ENCODE peak calls at places on chromosomes 13 and 19, in four cellular contexts. V is spleen, W is colonic mucosa, U is pancreas. H is an unnamed sample.

GRCh38 chr19:13985771-13986347 is 20.3 kb downstream of the RFX1 start:
- DNase-seq in W (no peak), V (no peak), U (no peak), H (no peak)

GRCh38 chr19:14821958-14822357 is 13.0 kb downstream of the OR7A5 start:
- DNase-seq in W (no peak), V (no peak), U (no peak), H (no peak)

GRCh38 chr19:16249826-16250434 is 52.2 kb downstream of the AP1M1 start:
- DNase-seq in W (no peak), V (no peak), U (no peak), H (no peak)

GRCh38 chr19:17860993-17861360 is 1.3 kb downstream of the RPL18A start:
- DNase-seq in V (no peak), U (no peak), W (no peak), H (no peak)

GRCh38 chr19:36113895-36114762 is 546 bp downstream of the POLR2I start:
- DNase-seq in U (no peak), W (no peak), V (peak), H (peak)

GRCh38 chr13:112455476-112456059 is 79.4 kb downstream of the SPACA7 start:
- DNase-seq in U (no peak), W (no peak), V (no peak), H (no peak)

GRCh38 chr19:29122185-29122584 is 90.8 kb downstream of the UQCRFS1 start:
- DNase-seq in U (no peak), V (no peak), W (no peak), H (no peak)

GRCh38 chr19:31351212-31352193 is 2.3 kb upstream of the TSHZ3 start:
- DNase-seq in U (peak), V (peak), W (no peak), H (peak)

GRCh38 chr19:55442372-55443044 is 592 bp downstream of the SHISA7 start:
- DNase-seq in V (no peak), W (no peak), U (no peak), H (no peak)

GRCh38 chr19:50652722-50653121 is 3.5 kb downstream of the C19orf81 start:
- DNase-seq in U (no peak), W (no peak), V (no peak), H (no peak)

GRCh38 chr19:3157096-3157845 is 21.3 kb upstream of the S1PR4 start:
- DNase-seq in V (no peak), W (no peak), U (no peak), H (no peak)

GRCh38 chr13:75760182-75760981 is 124.3 kb downstream of the LMO7 start:
- DNase-seq in V (no peak), W (peak), U (peak), H (peak)

GRCh38 chr19:47445937-47446402 is 25.7 kb downstream of the SLC8A2 start:
- DNase-seq in V (peak), W (peak), U (peak), H (peak)

GRCh38 chr13:105806335-105806920 is 729.0 kb downstream of the EFNB2 start:
- DNase-seq in W (no peak), U (no peak), V (no peak), H (no peak)

GRCh38 chr19:4513248-4513647 is 5.0 kb downstream of the PLIN4 start:
- DNase-seq in U (no peak), W (no peak), V (no peak), H (peak)

GRCh38 chr19:50893047-50893737 is 18.0 kb downstream of the KLK4 start:
- DNase-seq in U (no peak), V (no peak), W (no peak), H (no peak)

GRCh38 chr13:41985788-41986508 is 25.0 kb upstream of the VWA8 start:
- DNase-seq in W (no peak), U (no peak), V (no peak), H (no peak)

GRCh38 chr19:31231181-31231580 is 118.1 kb downstream of the TSHZ3 start:
- DNase-seq in V (no peak), U (no peak), W (no peak), H (no peak)

GRCh38 chr19:6699935-6700334 is 20.5 kb downstream of the C3 start:
- DNase-seq in U (no peak), V (no peak), W (no peak), H (no peak)
- H3K4me3 ChIP-seq in U (no peak), V (no peak), W (no peak), H (no peak)

GRCh38 chr13:45048890-45049407 is 59.6 kb downstream of the GPALPP1 start:
- DNase-seq in W (no peak), V (no peak), U (no peak), H (no peak)

GRCh38 chr13:45046445-45046844 is 57.1 kb downstream of the GPALPP1 start:
- DNase-seq in W (no peak), V (no peak), U (no peak), H (no peak)

GRCh38 chr13:45049478-45049877 is 60.1 kb downstream of the GPALPP1 start:
- DNase-seq in V (no peak), U (no peak), W (no peak), H (no peak)

GRCh38 chr13:45051315-45051714 is 62.0 kb downstream of the GPALPP1 start:
- DNase-seq in W (no peak), V (no peak), U (no peak), H (no peak)

DNA sequence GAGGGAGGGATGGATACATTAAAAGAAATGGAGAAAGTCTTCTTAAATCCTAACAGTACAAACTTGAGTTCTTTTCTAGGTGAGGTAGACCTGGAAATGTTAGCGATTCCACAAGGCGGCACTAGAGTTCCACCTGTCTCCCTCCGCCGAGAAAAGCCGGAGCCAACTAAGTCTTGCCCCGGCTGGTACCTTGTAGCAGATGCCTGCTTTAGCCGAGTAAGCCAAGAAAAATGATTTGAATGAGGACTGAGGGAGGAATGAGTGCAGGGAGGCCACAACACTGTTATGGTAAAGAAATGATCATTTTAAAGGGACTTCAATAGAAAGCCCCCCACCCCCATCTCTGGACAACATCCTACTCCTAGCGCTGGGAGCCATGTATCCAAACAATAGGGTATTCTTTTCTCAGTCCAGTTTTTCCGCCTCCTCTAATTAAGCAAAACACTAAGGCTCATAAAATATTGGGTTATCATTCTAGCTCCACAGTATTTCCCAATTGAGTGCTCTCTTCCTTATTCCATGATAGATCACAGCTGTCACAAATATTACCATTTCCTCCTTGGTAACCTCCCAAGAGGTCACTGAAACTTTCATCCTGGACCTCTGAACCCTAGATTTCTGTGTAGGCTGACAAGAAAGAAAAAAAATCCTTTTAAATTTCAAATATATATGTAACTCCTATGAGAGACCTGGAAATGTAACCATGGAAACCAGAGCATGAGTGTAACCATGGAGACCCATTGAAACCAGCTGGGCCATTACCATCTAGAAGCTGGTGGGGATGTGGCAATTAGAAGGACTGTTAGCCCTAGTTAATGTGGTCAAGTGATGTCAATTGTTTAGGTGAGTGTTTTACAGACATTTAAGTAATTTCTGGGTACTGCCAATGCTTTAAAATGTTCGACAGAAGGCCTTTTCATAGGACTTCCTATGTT is 58.3 kb downstream of the GPALPP1 start:
- DNase-seq in V (peak), U (peak), W (peak), H (peak)
- H3K27ac ChIP-seq in V (no peak), U (no peak), W (no peak), H (no peak)

GRCh38 chr19:6271721-6272410 is 7.9 kb downstream of the MLLT1 start:
- DNase-seq in U (peak), W (peak), V (no peak), H (peak)
- TF ChIP-seq CTCF in U (no peak), W (no peak), V (no peak), H (no peak)

DNA sequence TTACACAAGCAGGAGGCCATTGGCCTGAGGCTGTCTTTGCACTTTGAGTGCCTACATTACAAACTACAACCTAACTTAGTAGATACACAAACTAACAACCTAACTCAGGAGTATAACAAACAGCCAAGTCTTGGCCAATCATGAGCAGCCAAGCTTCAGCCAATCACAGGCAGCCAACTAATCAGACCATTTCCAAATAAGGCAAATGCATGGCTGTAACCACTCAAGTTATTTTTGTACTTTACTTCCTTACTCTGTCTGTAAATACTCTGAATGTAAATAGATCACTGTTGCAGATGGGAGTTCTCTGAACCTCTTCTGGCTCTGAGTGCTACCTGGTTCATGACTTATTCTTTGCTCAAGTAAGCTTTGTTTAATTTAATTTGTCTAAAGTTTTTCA is 748.1 kb upstream of the SGCG start:
- DNase-seq in W (no peak), U (no peak), V (no peak), H (no peak)
- H3K4me3 ChIP-seq in W (no peak), U (no peak), V (no peak), H (no peak)

GRCh38 chr13:38803566-38803965 is 116.7 kb downstream of the FREM2 start:
- DNase-seq in U (no peak), V (no peak), W (no peak), H (no peak)
- H3K27ac ChIP-seq in U (no peak), V (no peak), W (no peak), H (no peak)

GRCh38 chr19:1247747-1248453 is 483 bp upstream of the MIDN start:
- DNase-seq in W (peak), U (peak), V (peak), H (peak)
- TF ChIP-seq CTCF in W (peak), U (no peak), V (peak), H (peak)

GRCh38 chr13:57631607-57632275 is at the start of gene PCDH17:
- DNase-seq in U (peak), W (no peak), V (peak), H (peak)
- H3K4me3 ChIP-seq in U (peak), W (peak), V (peak), H (peak)

H was measured in psoas muscle.